ENCODE peak calls at places on chromosome 22, in seven cellular contexts. O, B, X, J, Z, F and N are unnamed samples.

GRCh38 chr22:48798281-48799226 is 1029.1 kb downstream of the BRD1 start:
- DNase-seq in J (no peak), Z (no peak), F (no peak), B (no peak), X (no peak), O (no peak), N (no peak)

GRCh38 chr22:32815943-32816342 is 14.4 kb downstream of the TIMP3 start:
- DNase-seq in Z (no peak), B (no peak), F (no peak), J (no peak), O (no peak), X (no peak), N (no peak)

GRCh38 chr22:42114721-42115120 is 15.9 kb downstream of the CYP2D6 start:
- DNase-seq in F (peak; percentile 39), J (no peak), B (peak; percentile 30), Z (no peak), X (no peak), O (no peak), N (peak; percentile 35)

GRCh38 chr22:50703726-50704509 is 31.3 kb downstream of the SHANK3 start:
- DNase-seq in B (no peak), Z (no peak), F (no peak), J (no peak), O (no peak), X (no peak), N (no peak)

GRCh38 chr22:28283025-28283654 is 364.1 kb upstream of the PITPNB start:
- DNase-seq in O (no peak), F (peak; percentile 26), J (no peak), B (no peak), Z (no peak), X (no peak), N (no peak)

GRCh38 chr22:21942407-21942895 is 10.2 kb downstream of the PPM1F start:
- DNase-seq in X (peak; percentile 72), B (no peak), Z (no peak), F (peak; percentile 87), J (no peak), O (no peak), N (no peak)

GRCh38 chr22:41638748-41639147 is 17.7 kb downstream of the XRCC6 start:
- DNase-seq in X (no peak), O (peak; percentile 6), F (no peak), B (no peak), J (no peak), Z (no peak), N (no peak)

GRCh38 chr22:25875461-25875860 is 133.5 kb downstream of the MYO18B start:
- DNase-seq in O (peak; percentile 11), Z (no peak), J (no peak), F (no peak), X (no peak), B (no peak), N (no peak)

GRCh38 chr22:48173061-48173849 is 1410.8 kb downstream of the TBC1D22A start:
- DNase-seq in F (no peak), O (no peak), J (no peak), X (no peak), Z (no peak), B (no peak), N (peak; percentile 91)

GRCh38 chr22:17888855-17889254 is 114.6 kb upstream of the BID start:
- DNase-seq in F (peak; percentile 71), B (peak; percentile 48), O (no peak), Z (no peak), J (no peak), X (peak; percentile 49), N (no peak)

GRCh38 chr22:49967333-49968241 is 7.0 kb downstream of the PIM3 start:
- DNase-seq in X (peak; percentile 11), O (no peak), B (peak; percentile 51), Z (no peak), J (no peak), F (no peak), N (no peak)

GRCh38 chr22:48547971-48548370 is 1279.7 kb downstream of the BRD1 start:
- DNase-seq in B (no peak), F (no peak), X (no peak), J (no peak), O (no peak), Z (no peak), N (no peak)

GRCh38 chr22:44658371-44658953 is 43.5 kb upstream of the PRR5 start:
- DNase-seq in O (no peak), Z (no peak), B (no peak), J (no peak), F (peak; percentile 90), X (no peak), N (peak; percentile 74)

GRCh38 chr22:37363593-37363992 is 63.7 kb downstream of the ELFN2 start:
- DNase-seq in O (no peak), X (no peak), J (no peak), B (no peak), Z (no peak), F (no peak), N (no peak)

GRCh38 chr22:40240160-40240559 is 62.4 kb downstream of the TNRC6B start:
- DNase-seq in J (no peak), F (no peak), B (no peak), X (no peak), Z (no peak), O (no peak), N (no peak)

GRCh38 chr22:44667276-44667675 is 34.7 kb upstream of the PRR5 start:
- DNase-seq in F (no peak), J (no peak), Z (no peak), X (no peak), B (no peak), O (no peak), N (no peak)

GRCh38 chr22:27726726-27727449 is 74.7 kb downstream of the MN1 start:
- DNase-seq in B (no peak), F (peak; percentile 62), X (no peak), O (no peak), Z (no peak), J (no peak), N (no peak)

GRCh38 chr22:19844423-19845368 is 10.0 kb downstream of the GNB1L start:
- DNase-seq in B (peak; percentile 77), J (no peak), Z (no peak), X (no peak), O (no peak), F (peak; percentile 42), N (peak; percentile 48)

GRCh38 chr22:24155597-24156145 is 25.6 kb upstream of the SUSD2 start:
- DNase-seq in X (peak; percentile 58), Z (peak; percentile 33), O (no peak), F (peak; percentile 62), B (peak; percentile 68), J (no peak), N (peak; percentile 55)

GRCh38 chr22:30821863-30822215 is 127.2 kb downstream of the OSBP2 start:
- DNase-seq in J (no peak), B (no peak), F (no peak), X (no peak), O (no peak), Z (no peak), N (no peak)

GRCh38 chr22:46001046-46001425 is 24.1 kb upstream of the WNT7B start:
- DNase-seq in J (no peak), O (peak; percentile 60), X (no peak), F (peak; percentile 43), B (peak; percentile 28), Z (no peak), N (no peak)

GRCh38 chr22:45125198-45125597 is 38.5 kb upstream of the NUP50 start:
- DNase-seq in F (peak; percentile 67), O (no peak), Z (no peak), X (no peak), J (no peak), B (no peak), N (no peak)

GRCh38 chr22:20299736-20300136 is 20.1 kb downstream of the DGCR6L start:
- DNase-seq in O (peak; percentile 14), J (peak; percentile 33), X (no peak), F (no peak), Z (no peak), B (no peak), N (no peak)

GRCh38 chr22:37750596-37751162 is 53.8 kb downstream of the TRIOBP start:
- DNase-seq in Z (no peak), B (no peak), X (no peak), J (no peak), O (no peak), F (no peak), N (no peak)

GRCh38 chr22:27747396-27748256 is 53.9 kb downstream of the MN1 start:
- DNase-seq in Z (no peak), F (no peak), O (no peak), J (no peak), X (no peak), B (no peak), N (no peak)

GRCh38 chr22:41910599-41911291 is 4.1 kb downstream of the SHISA8 start:
- DNase-seq in Z (no peak), O (no peak), X (peak; percentile 21), B (no peak), F (no peak), J (peak; percentile 29), N (no peak)

GRCh38 chr22:38228873-38229740 is 27.3 kb downstream of the MAFF start:
- DNase-seq in O (peak; percentile 55), X (no peak), Z (no peak), B (no peak), J (no peak), F (peak; percentile 53), N (no peak)

GRCh38 chr22:49026476-49027121 is 801.1 kb downstream of the BRD1 start:
- DNase-seq in Z (peak; percentile 23), F (no peak), O (no peak), J (no peak), X (peak; percentile 47), B (peak; percentile 14), N (no peak)

GRCh38 chr22:29092243-29092642 is 19.4 kb downstream of the KREMEN1 start:
- DNase-seq in O (no peak), B (no peak), X (no peak), Z (no peak), F (no peak), J (no peak), N (no peak)

GRCh38 chr22:43060213-43060612 is 29.0 kb downstream of the TTLL1 start:
- DNase-seq in J (peak; percentile 25), Z (no peak), B (peak; percentile 52), F (peak; percentile 35), X (peak; percentile 82), O (peak; percentile 24), N (peak; percentile 16)

GRCh38 chr22:23796461-23796860 is 9.7 kb downstream of the SMARCB1 start:
- DNase-seq in Z (no peak), X (no peak), J (no peak), O (no peak), B (no peak), F (no peak), N (no peak)

GRCh38 chr22:45779351-45779750 is 107.7 kb downstream of the ATXN10 start:
- DNase-seq in O (no peak), B (no peak), F (no peak), X (no peak), J (no peak), Z (no peak), N (no peak)

GRCh38 chr22:42805016-42805997 is 51.8 kb downstream of the ARFGAP3 start:
- DNase-seq in X (no peak), Z (peak; percentile 54), B (no peak), O (peak; percentile 34), F (peak; percentile 20), J (no peak), N (peak; percentile 32)

GRCh38 chr22:20424937-20425587 is 12.6 kb downstream of the SCARF2 start:
- DNase-seq in J (no peak), B (no peak), Z (no peak), F (no peak), X (no peak), O (no peak), N (peak; percentile 41)

GRCh38 chr22:29041408-29041807 is 20.2 kb downstream of the C22orf31 start:
- DNase-seq in J (no peak), Z (no peak), F (peak; percentile 65), B (no peak), X (no peak), O (no peak), N (no peak)

GRCh38 chr22:38167988-38168407 is 13.6 kb downstream of the PLA2G6 start:
- DNase-seq in B (no peak), J (no peak), O (no peak), X (no peak), Z (no peak), F (no peak), N (peak; percentile 90)